ENCODE peak calls at places on chromosomes 3 and 15, in four cellular contexts. One of them, this sample, is unnamed.

GRCh38 chr3:130834476-130834875 is 59.4 kb upstream of the ATP2C1 start:
- DNase-seq in K562: no peak
- DNase-seq in A549: no peak
- DNase-seq in HepG2: no peak
- DNase-seq in this sample: no peak

GRCh38 chr15:88450125-88450798 is 16.9 kb downstream of the MRPL46 start:
- DNase-seq in HepG2: peak
- DNase-seq in A549: peak
- DNase-seq in K562: peak
- DNase-seq in this sample: no peak

GRCh38 chr3:4850928-4851265 is 128.3 kb upstream of the BHLHE40 start:
- DNase-seq in A549: no peak
- DNase-seq in K562: no peak
- DNase-seq in HepG2: no peak
- DNase-seq in this sample: peak

GRCh38 chr15:63013052-63013808 is 29.3 kb upstream of the TPM1 start:
- DNase-seq in HepG2: no peak
- DNase-seq in A549: no peak
- DNase-seq in K562: no peak
- DNase-seq in this sample: no peak

GRCh38 chr3:54712539-54712938 is 215.3 kb downstream of the LRTM1 start:
- DNase-seq in HepG2: no peak
- DNase-seq in A549: no peak
- DNase-seq in K562: no peak
- DNase-seq in this sample: no peak

GRCh38 chr3:20173844-20174410 is 12.1 kb downstream of the SGO1 start:
- DNase-seq in HepG2: no peak
- DNase-seq in K562: no peak
- DNase-seq in A549: no peak
- DNase-seq in this sample: no peak

GRCh38 chr15:93037341-93038063 is 51.5 kb downstream of the RGMA start:
- DNase-seq in A549: no peak
- DNase-seq in K562: peak
- DNase-seq in HepG2: no peak
- DNase-seq in this sample: no peak

GRCh38 chr3:133258358-133258757 is 141.5 kb upstream of the BFSP2 start:
- DNase-seq in K562: no peak
- DNase-seq in A549: no peak
- DNase-seq in HepG2: no peak
- DNase-seq in this sample: no peak

GRCh38 chr15:76073554-76073953 is 13.8 kb downstream of the TMEM266 start:
- DNase-seq in K562: no peak
- DNase-seq in A549: no peak
- DNase-seq in HepG2: no peak
- DNase-seq in this sample: no peak

GRCh38 chr3:168581718-168582332 is 486.1 kb upstream of the GOLIM4 start:
- DNase-seq in HepG2: no peak
- DNase-seq in A549: no peak
- DNase-seq in K562: no peak
- DNase-seq in this sample: no peak

GRCh38 chr15:40891810-40892448 is 2.3 kb upstream of the VPS18 start:
- DNase-seq in A549: peak
- DNase-seq in K562: no peak
- DNase-seq in HepG2: peak
- DNase-seq in this sample: no peak

GRCh38 chr3:128874481-128875180 is 4.8 kb upstream of the ACAD9 start:
- DNase-seq in K562: no peak
- DNase-seq in A549: no peak
- DNase-seq in HepG2: no peak
- DNase-seq in this sample: no peak

DNA sequence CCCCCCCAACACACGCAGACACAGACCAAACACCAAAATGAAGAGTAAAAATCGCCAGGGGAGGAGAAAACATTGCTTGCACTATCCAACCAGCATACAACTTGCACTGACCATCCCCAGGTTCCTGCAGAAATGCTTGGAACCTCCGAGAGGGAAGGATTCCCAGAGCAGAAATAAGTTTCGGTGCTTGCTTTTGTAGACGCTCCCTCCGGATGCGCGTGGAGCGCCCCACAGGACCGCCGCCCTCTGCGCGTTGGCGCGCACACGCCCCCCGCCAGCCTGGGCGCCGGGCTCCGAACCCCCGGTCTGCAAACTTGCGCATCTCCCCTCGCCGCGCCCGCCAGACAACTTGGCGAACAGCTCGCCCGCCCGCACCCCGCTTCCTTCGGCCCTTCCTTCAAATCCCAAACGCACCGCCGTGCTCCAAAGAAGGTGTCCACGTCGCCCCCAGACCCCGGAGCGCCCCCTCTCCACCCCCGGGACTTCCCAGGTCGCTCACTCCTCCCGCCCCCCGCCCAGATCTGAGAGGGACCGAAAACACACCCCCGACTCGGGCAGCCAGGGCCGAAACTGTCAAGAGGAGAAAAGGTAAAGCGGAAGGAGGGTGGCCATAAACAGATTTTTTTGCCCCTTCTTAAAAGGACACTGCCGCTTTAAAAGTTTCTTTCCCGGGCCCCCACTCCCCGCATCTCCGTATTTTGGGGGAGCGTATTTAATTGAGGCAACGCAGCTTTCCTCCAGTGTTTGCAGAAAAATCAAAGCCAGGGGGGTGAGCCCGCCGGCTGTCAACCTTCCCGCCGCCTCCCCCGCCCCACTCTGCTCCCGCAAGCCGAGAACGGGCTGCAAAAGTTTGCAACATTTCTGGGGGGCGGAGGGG is 839 bp downstream of the RORA start:
- DNase-seq in HepG2: no peak
- DNase-seq in K562: no peak
- DNase-seq in A549: peak
- DNase-seq in this sample: no peak
- TF ChIP-seq SMC3 in HepG2: no peak
- TF ChIP-seq SMC3 in K562: no peak
- TF ChIP-seq SMC3 in A549: no peak
- TF ChIP-seq SMC3 in this sample: no peak

GRCh38 chr3:119831941-119832371 is 50.1 kb downstream of the NR1I2 start:
- DNase-seq in A549: no peak
- DNase-seq in K562: no peak
- DNase-seq in HepG2: no peak
- DNase-seq in this sample: no peak
- TF ChIP-seq ESRRA in A549: no peak
- TF ChIP-seq ESRRA in K562: no peak
- TF ChIP-seq ESRRA in HepG2: no peak
- TF ChIP-seq ESRRA in this sample: no peak

GRCh38 chr3:52443268-52443610 is 1.7 kb downstream of the SEMA3G start:
- DNase-seq in HepG2: no peak
- DNase-seq in A549: no peak
- DNase-seq in K562: no peak
- DNase-seq in this sample: no peak
- TF ChIP-seq SMC3 in HepG2: no peak
- TF ChIP-seq SMC3 in A549: no peak
- TF ChIP-seq SMC3 in K562: no peak
- TF ChIP-seq SMC3 in this sample: no peak

DNA sequence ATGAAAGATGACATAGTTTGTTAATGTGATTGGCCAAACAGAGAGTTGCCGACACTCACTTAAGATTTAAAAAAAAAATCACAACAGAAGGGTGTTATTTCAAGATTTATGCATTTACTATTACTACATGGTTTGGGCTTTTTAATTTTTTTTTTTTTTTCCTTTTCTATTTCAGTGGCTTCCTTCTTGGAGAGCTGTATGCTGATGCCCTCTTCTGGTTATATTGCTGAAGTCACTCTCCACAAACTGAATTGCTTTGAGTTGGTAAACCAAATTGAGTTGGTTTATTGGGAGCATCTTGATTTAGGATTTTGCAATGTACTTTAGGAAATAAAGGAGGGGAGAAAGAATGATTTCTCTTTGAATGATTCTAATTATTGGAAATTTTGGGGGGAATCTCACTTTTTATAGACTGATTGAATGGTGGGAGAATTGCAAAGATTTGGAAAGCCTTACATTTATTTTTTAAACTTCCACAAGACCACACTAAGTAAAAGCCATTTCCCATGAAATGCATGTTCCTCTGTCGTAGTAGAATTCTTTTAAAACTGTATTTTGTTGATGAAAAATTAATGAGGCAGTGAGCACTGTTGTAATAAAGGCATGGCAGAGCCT is 186.6 kb upstream of the FEZF2 start:
- DNase-seq in HepG2: no peak
- DNase-seq in A549: peak
- DNase-seq in K562: no peak
- DNase-seq in this sample: no peak
- TF ChIP-seq ESRRA in HepG2: no peak
- TF ChIP-seq ESRRA in A549: no peak
- TF ChIP-seq ESRRA in K562: no peak
- TF ChIP-seq ESRRA in this sample: no peak

GRCh38 chr3:111548756-111549155 is 6.8 kb downstream of the CD96 start:
- DNase-seq in A549: peak
- DNase-seq in K562: no peak
- DNase-seq in HepG2: no peak
- DNase-seq in this sample: no peak

GRCh38 chr3:111547645-111548044 is 5.6 kb downstream of the CD96 start:
- DNase-seq in HepG2: no peak
- DNase-seq in K562: no peak
- DNase-seq in A549: no peak
- DNase-seq in this sample: peak

GRCh38 chr3:111545349-111545748 is 3.4 kb downstream of the CD96 start:
- DNase-seq in HepG2: no peak
- DNase-seq in K562: no peak
- DNase-seq in A549: no peak
- DNase-seq in this sample: no peak

GRCh38 chr3:111548060-111548459 is 6.1 kb downstream of the CD96 start:
- DNase-seq in K562: no peak
- DNase-seq in A549: no peak
- DNase-seq in HepG2: no peak
- DNase-seq in this sample: no peak
- TF ChIP-seq SMC3 in K562: no peak
- TF ChIP-seq SMC3 in A549: no peak
- TF ChIP-seq SMC3 in HepG2: no peak
- TF ChIP-seq SMC3 in this sample: no peak

DNA sequence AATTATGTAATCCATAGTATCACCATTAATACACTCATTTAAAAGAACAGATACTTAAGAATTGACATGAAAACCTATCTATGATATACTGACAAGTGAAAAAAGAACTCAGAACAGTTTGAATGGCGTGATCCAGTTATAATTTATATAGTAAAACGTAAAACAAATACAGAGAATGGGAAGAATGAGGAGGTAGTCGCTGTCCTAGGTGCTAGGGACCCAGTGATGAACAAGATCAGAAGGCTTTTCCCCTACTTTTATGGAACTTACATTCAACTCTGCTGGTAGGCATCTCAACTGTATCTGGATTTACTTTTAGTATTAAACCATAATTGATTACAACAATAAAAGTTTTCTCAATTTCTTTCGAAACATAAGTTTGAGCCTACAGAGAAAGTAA is 31.8 kb downstream of the GSK3B start:
- DNase-seq in A549: no peak
- DNase-seq in HepG2: no peak
- DNase-seq in K562: no peak
- DNase-seq in this sample: no peak
- TF ChIP-seq ESRRA in A549: no peak
- TF ChIP-seq ESRRA in HepG2: no peak
- TF ChIP-seq ESRRA in K562: no peak
- TF ChIP-seq ESRRA in this sample: no peak

DNA sequence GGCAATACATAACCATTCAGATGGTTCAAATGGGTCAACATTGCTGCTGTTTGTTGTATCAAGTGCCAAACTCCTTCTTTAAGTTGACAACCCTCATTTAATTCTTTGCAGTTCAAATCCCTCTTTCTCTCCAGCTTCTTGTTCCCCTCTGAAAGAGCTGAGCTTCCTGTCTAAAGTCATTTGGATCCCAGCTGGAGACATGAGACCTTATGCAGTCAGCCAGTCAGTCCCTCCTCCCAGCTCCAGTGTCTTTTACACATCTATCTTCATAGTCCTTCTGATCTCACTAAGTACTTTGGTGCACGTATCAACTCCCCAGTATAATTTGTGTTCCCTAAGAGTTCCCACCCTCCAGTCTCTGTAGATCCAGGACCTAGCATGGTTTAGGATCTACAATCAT is 103.0 kb upstream of the SEMA6D start:
- DNase-seq in A549: no peak
- DNase-seq in HepG2: no peak
- DNase-seq in K562: no peak
- DNase-seq in this sample: no peak
- TF ChIP-seq SMC3 in A549: no peak
- TF ChIP-seq SMC3 in HepG2: no peak
- TF ChIP-seq SMC3 in K562: no peak
- TF ChIP-seq SMC3 in this sample: no peak

This sample was measured in GM12878.